ENCODE peak calls at places on chromosome 4, in nine cellular contexts. R, J, Q, F, V, C, O, G and L are unnamed samples.

GRCh38 chr4:2827071-2827873 is 16.4 kb upstream of the ADD1 start:
- DNase-seq in R (no peak), J (no peak), Q (no peak), F (no peak), V (no peak), C (no peak), O (no peak), G (no peak), L (no peak)

GRCh38 chr4:152697284-152698011 is 17.7 kb upstream of the TMEM154 start:
- DNase-seq in R (peak; percentile 29), J (no peak), Q (no peak), F (no peak), V (no peak), C (no peak), O (no peak), G (no peak), L (no peak)

GRCh38 chr4:150237110-150237852 is 159.0 kb downstream of the DCLK2 start:
- DNase-seq in R (no peak), J (no peak), Q (no peak), F (peak; percentile 89), V (no peak), C (peak; percentile 99), O (no peak), G (no peak), L (no peak)

GRCh38 chr4:173990126-173990878 is 293.2 kb downstream of the FBXO8 start:
- DNase-seq in R (no peak), J (no peak), Q (no peak), F (peak; percentile 9), V (no peak), C (peak; percentile 20), O (no peak), G (no peak), L (no peak)

GRCh38 chr4:122542411-122543236 is 78.2 kb downstream of the IL21 start:
- DNase-seq in R (no peak), J (no peak), Q (no peak), F (peak; percentile 61), V (no peak), C (peak; percentile 72), O (no peak), G (no peak), L (no peak)

GRCh38 chr4:108247511-108248088 is 78.9 kb upstream of the LEF1 start:
- DNase-seq in R (no peak), J (no peak), Q (no peak), F (no peak), V (no peak), C (peak; percentile 7), O (no peak), G (no peak), L (no peak)

GRCh38 chr4:177638871-177639270 is 196.6 kb upstream of the AGA start:
- DNase-seq in R (no peak), J (no peak), Q (no peak), F (no peak), V (no peak), C (no peak), O (no peak), G (no peak), L (no peak)

GRCh38 chr4:28436191-28437080 is 1575.8 kb downstream of the STIM2 start:
- DNase-seq in R (no peak), J (no peak), Q (no peak), F (no peak), V (no peak), C (no peak), O (no peak), G (no peak), L (no peak)

GRCh38 chr4:110742148-110742547 is 119.3 kb upstream of the PITX2 start:
- DNase-seq in R (no peak), J (no peak), Q (no peak), F (peak; percentile 10), V (no peak), C (peak; percentile 36), O (no peak), G (no peak), L (no peak)

GRCh38 chr4:119785963-119786362 is 157.4 kb upstream of the PDE5A start:
- DNase-seq in R (peak; percentile 34), J (no peak), Q (no peak), F (no peak), V (no peak), C (peak; percentile 35), O (no peak), G (no peak), L (no peak)

GRCh38 chr4:163748474-163748873 is 254.0 kb downstream of the TMA16 start:
- DNase-seq in R (no peak), J (no peak), Q (no peak), F (no peak), V (no peak), C (peak; percentile 5), O (no peak), G (no peak), L (no peak)

GRCh38 chr4:165288639-165289428 is 38.6 kb upstream of the MSMO1 start:
- DNase-seq in R (no peak), J (no peak), Q (no peak), F (peak; percentile 65), V (peak; percentile 10), C (peak; percentile 62), O (no peak), G (no peak), L (peak; percentile 87)

GRCh38 chr4:52076731-52077130 is 25.6 kb downstream of the SPATA18 start:
- DNase-seq in R (no peak), J (no peak), Q (no peak), F (peak; percentile 9), V (peak; percentile 20), C (peak; percentile 13), O (peak; percentile 10), G (no peak), L (no peak)

GRCh38 chr4:118765399-118765798 is 70.5 kb downstream of the SEC24D start:
- DNase-seq in R (no peak), J (no peak), Q (no peak), F (peak; percentile 95), V (peak; percentile 19), C (peak; percentile 98), O (no peak), G (no peak), L (peak; percentile 97)

GRCh38 chr4:147326581-147326980 is 154.3 kb upstream of the EDNRA start:
- DNase-seq in R (no peak), J (no peak), Q (no peak), F (peak; percentile 58), V (no peak), C (peak; percentile 58), O (no peak), G (no peak), L (peak; percentile 56)

GRCh38 chr4:183129675-183130074 is 30.6 kb downstream of the WWC2 start:
- DNase-seq in R (no peak), J (no peak), Q (no peak), F (no peak), V (no peak), C (no peak), O (no peak), G (no peak), L (no peak)

GRCh38 chr4:74166135-74166534 is 8.2 kb downstream of the MTHFD2L start:
- DNase-seq in R (no peak), J (no peak), Q (no peak), F (no peak), V (no peak), C (no peak), O (no peak), G (no peak), L (no peak)

GRCh38 chr4:107478327-107478946 is 241.6 kb downstream of the PAPSS1 start:
- DNase-seq in R (no peak), J (no peak), Q (no peak), F (no peak), V (no peak), C (no peak), O (no peak), G (no peak), L (no peak)

GRCh38 chr4:105280338-105280809 is 133.7 kb downstream of the TET2 start:
- DNase-seq in R (no peak), J (no peak), Q (no peak), F (peak; percentile 83), V (no peak), C (peak; percentile 99), O (no peak), G (no peak), L (no peak)

GRCh38 chr4:1767770-1768366 is 25.2 kb upstream of the FGFR3 start:
- DNase-seq in R (peak; percentile 45), J (no peak), Q (no peak), F (peak; percentile 24), V (no peak), C (peak; percentile 20), O (no peak), G (no peak), L (no peak)

GRCh38 chr4:36719425-36719824 is 438.0 kb downstream of the DTHD1 start:
- DNase-seq in R (no peak), J (no peak), Q (no peak), F (no peak), V (no peak), C (no peak), O (no peak), G (no peak), L (no peak)

GRCh38 chr4:40831462-40831861 is 81.7 kb downstream of the NSUN7 start:
- DNase-seq in R (no peak), J (no peak), Q (no peak), F (no peak), V (peak; percentile 36), C (no peak), O (peak; percentile 46), G (peak; percentile 9), L (no peak)

GRCh38 chr4:118032691-118033090 is 1.6 kb upstream of the NDST3 start:
- DNase-seq in R (no peak), J (no peak), Q (no peak), F (no peak), V (peak; percentile 7), C (peak; percentile 63), O (no peak), G (no peak), L (no peak)